ENCODE peak calls at places on chromosomes 2 and 18, in four cellular contexts. T is transverse colon, R is suprapubic skin, K is HCT116. A is an unnamed sample.

GRCh38 chr2:130755234-130756040 is at the start of gene AMER3:
- DNase-seq in R (no peak), K (no peak), T (no peak), A (peak)

GRCh38 chr2:181790716-181791649 is 100.5 kb upstream of the ITPRID2 start:
- DNase-seq in K (peak), T (peak), R (no peak), A (no peak)

GRCh38 chr2:190190507-190190906 is 128.0 kb upstream of the MSTN start:
- DNase-seq in K (no peak), T (no peak), R (no peak), A (no peak)

GRCh38 chr2:62489162-62489561 is 16.8 kb downstream of the TMEM17 start:
- DNase-seq in T (no peak), K (no peak), R (no peak), A (no peak)

GRCh38 chr2:240620859-240621258 is 4.4 kb upstream of the GPR35 start:
- DNase-seq in R (no peak), T (no peak), K (no peak), A (no peak)

GRCh38 chr2:8679827-8680731 is 1.8 kb upstream of the ID2 start:
- DNase-seq in T (peak), R (no peak), K (peak), A (no peak)

GRCh38 chr2:8412082-8412481 is 269.8 kb upstream of the ID2 start:
- DNase-seq in T (peak), R (no peak), K (no peak), A (no peak)

GRCh38 chr18:50297621-50298442 is 10.3 kb upstream of the CXXC1 start:
- DNase-seq in K (no peak), R (peak), T (peak), A (peak)

GRCh38 chr2:166373105-166373504 is 2.6 kb downstream of the SCN9A start:
- DNase-seq in K (no peak), R (no peak), T (no peak), A (no peak)

GRCh38 chr2:20449501-20450200 is 2.8 kb downstream of the RHOB start:
- DNase-seq in K (no peak), R (peak), T (no peak), A (no peak)

GRCh38 chr2:20446917-20447436 is at the start of gene RHOB:
- DNase-seq in R (peak), T (peak), K (peak), A (peak)

GRCh38 chr2:20448246-20449046 is 1.6 kb downstream of the RHOB start:
- DNase-seq in R (peak), K (no peak), T (no peak), A (peak)

GRCh38 chr2:20446280-20446916 is 476 bp upstream of the RHOB start:
- DNase-seq in R (peak), K (no peak), T (no peak), A (peak)

DNA sequence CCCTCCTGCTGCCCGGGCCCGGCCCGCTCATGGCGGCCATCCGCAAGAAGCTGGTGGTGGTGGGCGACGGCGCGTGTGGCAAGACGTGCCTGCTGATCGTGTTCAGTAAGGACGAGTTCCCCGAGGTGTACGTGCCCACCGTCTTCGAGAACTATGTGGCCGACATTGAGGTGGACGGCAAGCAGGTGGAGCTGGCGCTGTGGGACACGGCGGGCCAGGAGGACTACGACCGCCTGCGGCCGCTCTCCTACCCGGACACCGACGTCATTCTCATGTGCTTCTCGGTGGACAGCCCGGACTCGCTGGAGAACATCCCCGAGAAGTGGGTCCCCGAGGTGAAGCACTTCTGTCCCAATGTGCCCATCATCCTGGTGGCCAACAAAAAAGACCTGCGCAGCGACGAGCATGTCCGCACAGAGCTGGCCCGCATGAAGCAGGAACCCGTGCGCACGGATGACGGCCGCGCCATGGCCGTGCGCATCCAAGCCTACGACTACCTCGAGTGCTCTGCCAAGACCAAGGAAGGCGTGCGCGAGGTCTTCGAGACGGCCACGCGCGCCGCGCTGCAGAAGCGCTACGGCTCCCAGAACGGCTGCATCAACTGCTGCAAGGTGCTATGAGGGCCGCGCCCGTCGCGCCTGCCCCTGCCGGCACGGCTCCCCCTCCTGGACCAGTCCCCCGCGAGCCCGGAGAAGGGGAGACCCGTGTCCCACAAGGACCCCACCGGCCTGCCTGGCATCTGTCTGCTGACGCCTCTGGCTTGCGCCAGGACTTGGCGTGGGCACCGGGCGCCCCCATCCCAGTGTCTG is 767 bp downstream of the RHOB start:
- DNase-seq in T (peak), R (peak), K (no peak), A (peak)
- TF ChIP-seq POLR2A in T (peak), R (no peak), K (no peak), A (no peak)

GRCh38 chr18:26863122-26863879 is 2.2 kb downstream of the AQP4 start:
- DNase-seq in K (no peak), T (peak), R (no peak), A (no peak)
- H3K4me3 ChIP-seq in K (no peak), T (peak), R (peak), A (peak)

GRCh38 chr2:218282173-218282991 is 9.9 kb downstream of the TMBIM1 start:
- DNase-seq in T (no peak), R (no peak), K (no peak), A (no peak)
- TF ChIP-seq POLR2AphosphoS5 in T (no peak), R (no peak), K (no peak), A (no peak)

GRCh38 chr2:73779472-73780241 is at the start of gene DUSP11:
- DNase-seq in K (peak), T (peak), R (peak), A (peak)
- TF ChIP-seq POLR2A in K (peak), T (peak), R (peak), A (peak)